ENCODE peak calls at places on chromosomes 7 and 10, in four cellular contexts. C, J, H and T are unnamed samples.

GRCh38 chr7:610531-611280 is 91.1 kb upstream of the PDGFA start:
- DNase-seq in C (peak), J (no peak), H (no peak), T (peak)

GRCh38 chr10:23994459-23995046 is 214.4 kb upstream of the KIAA1217 start:
- DNase-seq in C (peak), J (peak), H (peak), T (no peak)

GRCh38 chr10:45005284-45005683 is 4.6 kb downstream of the ZNF22 start:
- DNase-seq in C (no peak), J (no peak), H (no peak), T (no peak)

GRCh38 chr10:31774928-31775668 is 153.5 kb downstream of the ARHGAP12 start:
- DNase-seq in C (peak), J (no peak), H (no peak), T (no peak)

GRCh38 chr7:47546728-47547494 is 35.0 kb downstream of the TNS3 start:
- DNase-seq in C (no peak), J (no peak), H (no peak), T (no peak)

GRCh38 chr7:16034353-16034752 is 347.9 kb upstream of the MEOX2 start:
- DNase-seq in C (no peak), J (no peak), H (peak), T (no peak)

GRCh38 chr7:82567356-82567755 is 123.8 kb upstream of the CACNA2D1 start:
- DNase-seq in C (no peak), J (no peak), H (no peak), T (no peak)

GRCh38 chr7:155337946-155338631 is 40.4 kb downstream of the INSIG1 start:
- DNase-seq in C (peak), J (no peak), H (no peak), T (peak)

GRCh38 chr7:3272691-3273141 is 28.3 kb upstream of the SDK1 start:
- DNase-seq in C (no peak), J (no peak), H (peak), T (no peak)

GRCh38 chr7:30458311-30458710 is 20.3 kb downstream of the NOD1 start:
- DNase-seq in C (no peak), J (no peak), H (no peak), T (no peak)

GRCh38 chr10:896982-897381 is 34.5 kb downstream of the LARP4B start:
- DNase-seq in C (no peak), J (no peak), H (no peak), T (no peak)

GRCh38 chr7:47470567-47471357 is 111.1 kb downstream of the TNS3 start:
- DNase-seq in C (no peak), J (no peak), H (no peak), T (no peak)

GRCh38 chr10:8214587-8214986 is 160.1 kb downstream of the GATA3 start:
- DNase-seq in C (no peak), J (no peak), H (no peak), T (no peak)

GRCh38 chr7:151405588-151405987 is 4.2 kb downstream of the WDR86 start:
- DNase-seq in C (peak), J (no peak), H (no peak), T (no peak)

GRCh38 chr7:69656077-69656476 is 57.8 kb downstream of the AUTS2 start:
- DNase-seq in C (no peak), J (no peak), H (no peak), T (no peak)

GRCh38 chr7:153532321-153532720 is 519.9 kb upstream of the DPP6 start:
- DNase-seq in C (no peak), J (no peak), H (no peak), T (no peak)

GRCh38 chr10:15482168-15482567 is 111.1 kb upstream of the FAM171A1 start:
- DNase-seq in C (no peak), J (no peak), H (no peak), T (no peak)

GRCh38 chr10:93926613-93927012 is 32.8 kb downstream of the SLC35G1 start:
- DNase-seq in C (no peak), J (no peak), H (peak), T (no peak)

GRCh38 chr10:132371641-132372081 is 25.3 kb upstream of the PWWP2B start:
- DNase-seq in C (no peak), J (peak), H (no peak), T (no peak)

GRCh38 chr10:78981970-78982281 is 86.8 kb upstream of the ZMIZ1 start:
- DNase-seq in C (peak), J (no peak), H (no peak), T (no peak)

GRCh38 chr7:128266891-128267839 is 26.1 kb downstream of the LEP start:
- DNase-seq in C (peak), J (no peak), H (peak), T (no peak)

GRCh38 chr7:10724449-10724848 is 249.2 kb upstream of the PHF14 start:
- DNase-seq in C (no peak), J (no peak), H (no peak), T (no peak)

GRCh38 chr10:114479307-114479706 is 75.0 kb upstream of the AFAP1L2 start:
- DNase-seq in C (peak), J (no peak), H (no peak), T (no peak)

GRCh38 chr10:70561051-70561450 is 41.5 kb downstream of the PRF1 start:
- DNase-seq in C (peak), J (no peak), H (no peak), T (no peak)

GRCh38 chr7:80876894-80877414 is 41.9 kb downstream of the SEMA3C start:
- DNase-seq in C (no peak), J (no peak), H (peak), T (no peak)

GRCh38 chr7:26694156-26694555 is 170.2 kb downstream of the SKAP2 start:
- DNase-seq in C (no peak), J (no peak), H (no peak), T (no peak)

GRCh38 chr7:42340462-42340861 is 103.5 kb upstream of the GLI3 start:
- DNase-seq in C (no peak), J (no peak), H (no peak), T (no peak)

GRCh38 chr7:151661556-151661955 is 141.9 kb upstream of the RHEB start:
- DNase-seq in C (no peak), J (no peak), H (no peak), T (no peak)

GRCh38 chr7:36128448-36129047 is 24.5 kb upstream of the EEPD1 start:
- DNase-seq in C (peak), J (peak), H (peak), T (peak)

GRCh38 chr10:8073696-8074416 is 19.4 kb downstream of the GATA3 start:
- DNase-seq in C (no peak), J (no peak), H (peak), T (no peak)

GRCh38 chr7:130996841-130997231 is 262.8 kb upstream of the KLF14 start:
- DNase-seq in C (no peak), J (no peak), H (peak), T (no peak)

GRCh38 chr10:21724020-21724589 is 190.1 kb downstream of the MLLT10 start:
- DNase-seq in C (no peak), J (no peak), H (peak), T (no peak)

DNA sequence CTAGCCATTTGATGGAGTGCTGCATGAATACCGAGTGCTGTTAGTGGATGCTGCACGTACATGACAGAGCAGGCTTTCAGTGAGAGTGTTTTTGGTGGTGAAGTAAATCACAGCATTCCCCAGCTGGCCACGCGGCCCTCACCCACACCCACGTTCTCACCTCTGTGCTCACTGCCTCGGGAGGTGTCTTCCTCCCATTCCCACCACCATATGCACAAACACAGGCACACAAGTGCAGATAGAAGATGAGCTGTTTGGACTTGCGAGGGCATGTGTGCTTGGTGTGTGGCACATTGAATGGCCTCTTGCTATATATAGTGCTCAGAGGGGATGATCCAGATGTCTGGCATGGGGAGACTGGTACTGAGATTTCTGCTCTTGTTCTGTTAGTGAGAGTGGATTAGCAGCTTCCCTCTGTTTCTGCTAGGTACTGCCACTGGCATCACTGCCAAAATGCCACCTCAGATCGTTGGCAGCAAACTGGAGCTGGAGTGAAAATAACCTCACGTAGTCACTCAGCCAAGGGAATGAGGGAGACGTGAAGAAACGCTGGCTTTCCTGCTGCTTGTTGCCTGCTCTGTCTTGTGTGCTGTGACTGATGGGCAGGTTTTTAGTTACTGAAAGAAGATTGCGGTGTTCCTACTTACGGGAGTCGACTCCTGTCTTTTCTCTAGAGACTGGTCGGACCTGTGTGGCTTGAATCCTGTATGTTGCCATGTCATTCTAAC is 19.1 kb downstream of the DNAJB6 start:
- DNase-seq in C (peak), J (no peak), H (peak), T (no peak)
- H3K4me3 ChIP-seq in C (peak), J (no peak), H (no peak), T (peak)

DNA sequence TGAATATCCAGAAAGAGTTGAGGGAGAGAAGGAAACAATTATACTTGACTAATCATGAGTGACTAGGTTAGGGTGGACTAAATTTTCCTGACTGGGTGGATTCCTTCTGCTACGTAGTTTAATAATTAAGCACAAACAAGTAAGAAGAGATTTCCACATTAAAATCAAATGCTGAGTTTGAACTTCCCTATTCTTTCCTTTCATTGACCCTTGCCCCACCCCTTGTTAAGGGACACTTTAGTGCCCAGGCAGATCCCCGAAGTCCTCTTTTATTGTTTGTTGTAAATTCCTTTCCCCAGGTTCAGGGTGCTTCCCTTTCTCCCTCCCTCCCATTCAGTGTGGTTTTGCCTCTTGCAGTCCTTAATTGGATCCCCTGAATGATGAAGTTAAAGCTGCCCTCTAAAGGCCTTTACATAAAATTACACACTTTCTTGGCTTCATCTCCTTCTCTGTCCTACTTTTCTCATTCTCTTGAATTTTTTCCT is 8.8 kb upstream of the SPAM1 start:
- DNase-seq in C (no peak), J (peak), H (peak), T (no peak)
- TF ChIP-seq CTCF in C (peak), J (peak), H (peak), T (no peak)

DNA sequence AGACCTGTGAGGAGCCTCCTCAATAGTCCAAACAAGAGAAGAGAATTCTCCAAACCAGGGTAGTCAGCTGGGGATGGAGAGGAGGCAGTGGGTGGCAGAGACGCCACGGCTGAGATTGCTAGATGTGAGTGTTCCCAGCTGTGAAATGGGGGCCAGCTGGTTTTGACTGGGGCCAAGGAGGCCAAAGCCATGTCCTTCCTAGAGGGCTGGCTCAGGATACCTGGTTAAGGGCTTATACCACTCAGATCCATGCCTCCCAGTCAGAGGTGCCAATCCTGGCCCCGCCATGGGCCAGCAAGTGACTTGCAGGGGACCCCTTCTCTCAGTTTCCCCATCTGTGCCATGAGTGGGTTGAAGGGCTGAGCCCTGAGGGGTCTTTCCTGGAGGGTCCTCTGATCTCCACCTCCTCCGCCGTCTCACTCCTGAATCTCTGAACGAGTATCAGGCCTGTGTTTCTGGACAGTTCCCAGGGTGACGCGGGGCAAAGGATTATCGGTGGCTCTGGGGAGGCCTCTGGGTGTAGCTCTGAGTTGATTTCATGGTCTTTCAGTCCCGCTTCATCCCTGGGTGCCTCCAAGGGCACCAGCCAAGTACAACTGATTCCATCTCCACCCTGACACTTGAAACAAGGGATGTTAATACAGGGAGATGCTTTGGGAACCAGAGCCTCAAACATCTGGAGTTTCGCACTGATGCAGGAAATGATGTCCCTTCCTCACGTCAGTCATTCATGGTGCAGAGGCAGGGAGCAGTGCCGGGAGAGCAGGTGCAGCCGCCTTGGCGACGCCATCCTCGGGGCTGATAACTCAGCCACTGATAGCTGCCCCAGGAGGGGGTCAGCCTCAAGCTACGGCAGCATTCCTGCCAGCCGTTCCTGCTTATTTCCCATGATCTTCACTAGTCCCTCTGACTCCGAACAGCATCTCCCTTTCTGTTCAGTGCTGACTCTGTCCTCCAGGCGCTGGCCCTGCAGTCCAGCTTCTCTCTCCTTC is 126.7 kb downstream of the RGS10 start:
- DNase-seq in C (no peak), J (no peak), H (no peak), T (no peak)
- H3K27ac ChIP-seq in C (peak), J (no peak), H (no peak), T (peak)

GRCh38 chr7:149422065-149422913 is 38.6 kb downstream of the ZNF777 start:
- DNase-seq in C (peak), J (peak), H (peak), T (no peak)
- H3K4me3 ChIP-seq in C (peak), J (peak), H (peak), T (peak)